ENCODE peak calls at places on chromosomes 6 and 20, in six cellular contexts. L is SK-N-SH, E is HepG2, W is H1, V is HCT116, B is GM12878. U is an unnamed sample.

GRCh38 chr6:147035891-147036290 is 168.3 kb upstream of the STXBP5 start:
- DNase-seq in L (no peak), E (no peak), W (no peak), V (no peak), B (no peak), U (no peak)

GRCh38 chr6:76584121-76584520 is 511.7 kb upstream of the IMPG1 start:
- DNase-seq in L (no peak), E (no peak), W (no peak), V (no peak), B (no peak), U (no peak)

GRCh38 chr6:148608211-148608951 is 138.4 kb upstream of the UST start:
- DNase-seq in L (no peak), E (peak), W (no peak), V (peak), B (no peak), U (peak)

GRCh38 chr20:58096880-58097813 is 131.3 kb downstream of the ANKRD60 start:
- DNase-seq in L (no peak), E (no peak), W (peak), V (no peak), B (no peak), U (no peak)

GRCh38 chr20:9368893-9369292 is 145.5 kb upstream of the LAMP5 start:
- DNase-seq in L (no peak), E (no peak), W (no peak), V (no peak), B (no peak), U (no peak)

GRCh38 chr20:31695849-31696804 is 26.5 kb downstream of the BCL2L1 start:
- DNase-seq in L (no peak), E (peak), W (no peak), V (peak), B (no peak), U (no peak)

GRCh38 chr6:151285121-151285520 is 45.4 kb downstream of the AKAP12 start:
- DNase-seq in L (no peak), E (no peak), W (no peak), V (no peak), B (no peak), U (no peak)

GRCh38 chr6:137867685-137868509 is 838 bp downstream of the TNFAIP3 start:
- DNase-seq in L (no peak), E (no peak), W (peak), V (no peak), B (no peak), U (peak)

GRCh38 chr6:1574083-1574761 is 35.5 kb upstream of the FOXC1 start:
- DNase-seq in L (no peak), E (no peak), W (peak), V (no peak), B (no peak), U (no peak)

GRCh38 chr20:13644010-13644409 is 5.3 kb upstream of the TASP1 start:
- DNase-seq in L (no peak), E (no peak), W (no peak), V (no peak), B (no peak), U (no peak)

GRCh38 chr20:58984691-58985090 is 3.6 kb downstream of the NELFCD start:
- DNase-seq in L (no peak), E (no peak), W (no peak), V (no peak), B (no peak), U (no peak)

GRCh38 chr6:109255946-109256628 is 126.2 kb downstream of the CD164 start:
- DNase-seq in L (no peak), E (no peak), W (no peak), V (no peak), B (no peak), U (no peak)

GRCh38 chr6:36700071-36700811 is 2.6 kb downstream of the RAB44 start:
- DNase-seq in L (no peak), E (no peak), W (no peak), V (no peak), B (no peak), U (no peak)

DNA sequence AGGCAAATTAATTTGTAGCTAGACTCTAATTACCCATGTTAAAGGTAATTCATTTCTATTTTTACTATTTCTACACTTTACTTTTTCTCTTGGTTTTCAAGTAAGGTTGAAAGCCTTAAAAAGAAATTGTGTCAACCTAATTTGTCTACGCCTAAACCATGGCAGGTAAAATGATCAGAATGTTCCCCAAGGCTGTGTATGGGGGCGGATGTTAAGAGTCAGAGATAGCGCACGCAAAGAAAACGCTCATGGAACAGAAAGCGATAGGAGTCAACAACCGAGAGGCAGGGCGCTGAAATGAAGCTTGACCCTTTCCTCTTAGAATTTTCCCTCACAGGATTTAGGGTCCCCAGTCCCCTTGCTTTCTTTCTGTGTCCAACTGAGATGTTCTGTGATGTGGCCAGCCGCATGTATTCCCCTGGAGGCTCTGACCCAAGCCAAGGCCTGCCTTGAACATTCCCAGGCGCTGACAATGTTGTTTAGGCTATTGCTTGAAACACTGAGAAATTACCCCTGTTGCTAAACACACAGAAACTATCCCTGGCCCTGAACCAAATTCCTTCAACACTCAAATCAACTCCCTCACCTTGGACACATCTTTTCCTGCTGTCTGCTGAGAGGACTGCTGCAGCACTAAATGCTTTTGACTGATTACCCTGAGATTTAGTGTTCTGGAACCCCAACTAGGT is 10.9 kb downstream of the PSMB1 start:
- DNase-seq in L (no peak), E (no peak), W (no peak), V (no peak), B (no peak), U (no peak)
- TF ChIP-seq JUND in L (no peak), E (no peak), W (no peak), V (no peak), B (no peak), U (no peak)

GRCh38 chr20:62769346-62770071 is 26.8 kb upstream of the MRGBP start:
- DNase-seq in L (no peak), E (no peak), W (no peak), V (no peak), B (no peak), U (no peak)

GRCh38 chr20:62770916-62771315 is 25.4 kb upstream of the MRGBP start:
- DNase-seq in L (no peak), E (no peak), W (no peak), V (no peak), B (no peak), U (no peak)

GRCh38 chr20:62771396-62772102 is 24.7 kb upstream of the MRGBP start:
- DNase-seq in L (no peak), E (no peak), W (no peak), V (no peak), B (no peak), U (no peak)

GRCh38 chr20:62768815-62769287 is 27.4 kb upstream of the MRGBP start:
- DNase-seq in L (no peak), E (no peak), W (no peak), V (no peak), B (no peak), U (peak)

GRCh38 chr20:62770111-62770910 is 26.0 kb upstream of the MRGBP start:
- DNase-seq in L (no peak), E (no peak), W (no peak), V (no peak), B (no peak), U (no peak)
- TF ChIP-seq JUND in L (no peak), E (no peak), W (no peak), V (no peak), B (no peak), U (no peak)

GRCh38 chr6:49524541-49524940 is 24.8 kb downstream of the GLYATL3 start:
- DNase-seq in L (no peak), E (no peak), W (no peak), V (no peak), B (no peak), U (peak)

GRCh38 chr6:49526598-49526997 is 23.9 kb upstream of the C6orf141 start:
- DNase-seq in L (no peak), E (no peak), W (no peak), V (no peak), B (no peak), U (no peak)

GRCh38 chr6:49530141-49530775 is 20.2 kb upstream of the C6orf141 start:
- DNase-seq in L (no peak), E (no peak), W (no peak), V (no peak), B (no peak), U (no peak)

GRCh38 chr6:49528571-49528970 is 21.9 kb upstream of the C6orf141 start:
- DNase-seq in L (no peak), E (no peak), W (no peak), V (no peak), B (no peak), U (no peak)

GRCh38 chr6:49527315-49527714 is 23.2 kb upstream of the C6orf141 start:
- DNase-seq in L (no peak), E (no peak), W (no peak), V (no peak), B (no peak), U (no peak)
- TF ChIP-seq JUND in L (no peak), E (no peak), W (no peak), V (no peak), B (no peak), U (no peak)

GRCh38 chr6:121042766-121043165 is 291.5 kb downstream of the TBC1D32 start:
- DNase-seq in L (no peak), E (no peak), W (no peak), V (no peak), B (no peak), U (no peak)
- TF ChIP-seq JUND in L (no peak), E (no peak), W (no peak), V (no peak), B (no peak), U (no peak)

U was measured in T47D.